ENCODE peak calls at places on chromosomes 5 and 9, in seven cellular contexts. T is activated T-cell treated with anti-CD3 and anti-CD28 coated beads, Interleukin-2, amount 50 U/mL, for 72 hours; K is sciatic nerve; M is colonic mucosa; F is retinal pigment epithelial cell; J is C1 segment of cervical spinal cord; W is esophagus muscularis mucosa. V is an unnamed sample.

GRCh38 chr5:31029925-31030324 is 163.6 kb upstream of the CDH6 start:
- DNase-seq in T (no peak), K (no peak), M (no peak), F (no peak), J (no peak), W (no peak), V (no peak)

GRCh38 chr9:136693490-136694162 is 6.4 kb upstream of the AGPAT2 start:
- DNase-seq in T (peak; percentile 43), K (no peak), M (peak; percentile 91), F (no peak), J (no peak), W (no peak), V (no peak)

GRCh38 chr5:129271309-129271708 is 176.8 kb downstream of the ISOC1 start:
- DNase-seq in T (no peak), K (no peak), M (no peak), F (no peak), J (no peak), W (no peak), V (no peak)

GRCh38 chr9:137365552-137366444 is 57.2 kb downstream of the EXD3 start:
- DNase-seq in T (no peak), K (peak; percentile 33), M (no peak), F (no peak), J (no peak), W (no peak), V (no peak)

GRCh38 chr9:131503626-131504465 is 1.1 kb downstream of the POMT1 start:
- DNase-seq in T (peak; percentile 91), K (no peak), M (no peak), F (no peak), J (no peak), W (no peak), V (no peak)

GRCh38 chr5:169094586-169095409 is 206.1 kb downstream of the SLIT3 start:
- DNase-seq in T (no peak), K (no peak), M (no peak), F (no peak), J (no peak), W (no peak), V (no peak)

GRCh38 chr5:60872892-60873291 is 28.8 kb upstream of the ELOVL7 start:
- DNase-seq in T (no peak), K (no peak), M (no peak), F (no peak), J (no peak), W (no peak), V (no peak)

GRCh38 chr5:157328277-157328912 is 62.5 kb downstream of the CYFIP2 start:
- DNase-seq in T (peak; percentile 59), K (no peak), M (peak; percentile 49), F (peak; percentile 31), J (peak; percentile 34), W (no peak), V (peak; percentile 57)

GRCh38 chr5:83444445-83444844 is 27.1 kb upstream of the VCAN start:
- DNase-seq in T (no peak), K (no peak), M (no peak), F (no peak), J (no peak), W (no peak), V (no peak)

GRCh38 chr5:75405296-75405695 is 68.3 kb downstream of the HMGCR start:
- DNase-seq in T (no peak), K (no peak), M (no peak), F (no peak), J (no peak), W (no peak), V (no peak)

GRCh38 chr5:143433680-143434079 is 30.2 kb upstream of the NR3C1 start:
- DNase-seq in T (no peak), K (no peak), M (no peak), F (no peak), J (no peak), W (no peak), V (no peak)

GRCh38 chr9:32955655-32956478 is 45.6 kb downstream of the APTX start:
- DNase-seq in T (no peak), K (no peak), M (no peak), F (no peak), J (no peak), W (no peak), V (no peak)

V was measured in substantia nigra.